ENCODE peak calls at places on chromosomes 16 and 17, in eight cellular contexts. F is Jurkat, Clone E6-1; J is left colon; R is adrenal gland; T is CD8-positive, alpha-beta memory T cell; W is effector memory CD4-positive, alpha-beta T cell; S is pons; X is stomach. I is an unnamed sample.

GRCh38 chr16:57301126-57301817 is 16.8 kb upstream of the PLLP start:
- DNase-seq in F (no peak), T (no peak), W (no peak), X (no peak), S (no peak), R (no peak), J (no peak), I (peak; percentile 63)

GRCh38 chr17:76376318-76377133 is 7.9 kb upstream of the SPHK1 start:
- DNase-seq in J (no peak), X (no peak), T (no peak), R (no peak), S (no peak), F (no peak), W (no peak), I (no peak)

GRCh38 chr17:5893741-5894140 is 176.4 kb upstream of the WSCD1 start:
- DNase-seq in R (no peak), W (no peak), X (no peak), S (peak; percentile 65), F (no peak), J (no peak), T (no peak), I (no peak)

GRCh38 chr16:29645699-29646187 is 17.3 kb upstream of the SPN start:
- DNase-seq in T (no peak), F (peak; percentile 56), W (no peak), X (no peak), J (no peak), R (no peak), S (no peak), I (no peak)

GRCh38 chr16:84284168-84284722 is 10.4 kb upstream of the WFDC1 start:
- DNase-seq in R (peak; percentile 65), W (no peak), S (no peak), T (no peak), F (no peak), X (peak; percentile 46), J (peak; percentile 66), I (no peak)

GRCh38 chr16:50627419-50627818 is 53.7 kb downstream of the SNX20 start:
- DNase-seq in F (peak; percentile 12), S (no peak), W (peak; percentile 16), T (peak; percentile 9), X (peak; percentile 35), R (no peak), J (peak; percentile 45), I (no peak)

GRCh38 chr16:525520-526180 is 1.9 kb upstream of the CAPN15 start:
- DNase-seq in R (peak; percentile 44), T (peak; percentile 17), S (peak; percentile 35), W (no peak), X (no peak), F (peak; percentile 16), J (no peak), I (peak; percentile 30)

GRCh38 chr16:66653581-66654350 is 42.8 kb downstream of the CMTM4 start:
- DNase-seq in X (no peak), W (no peak), T (no peak), F (no peak), R (no peak), S (no peak), J (no peak), I (no peak)

GRCh38 chr17:49633762-49634486 is 44.0 kb downstream of the SPOP start:
- DNase-seq in W (no peak), S (peak; percentile 18), R (no peak), X (no peak), T (no peak), F (no peak), J (no peak), I (no peak)

GRCh38 chr16:51538707-51539604 is 387.9 kb upstream of the SALL1 start:
- DNase-seq in J (no peak), S (peak; percentile 32), T (no peak), X (no peak), F (peak; percentile 49), W (no peak), R (peak; percentile 16), I (no peak)

GRCh38 chr17:82289822-82290541 is 16.5 kb upstream of the CSNK1D start:
- DNase-seq in F (no peak), R (no peak), W (no peak), X (no peak), S (no peak), J (no peak), T (no peak), I (no peak)

GRCh38 chr17:19386276-19386863 is 620 bp downstream of the MFAP4 start:
- DNase-seq in T (no peak), J (no peak), X (peak; percentile 51), S (no peak), R (peak; percentile 86), W (no peak), F (no peak), I (no peak)

GRCh38 chr17:50564916-50565315 is 4.4 kb downstream of the CACNA1G start:
- DNase-seq in T (no peak), F (no peak), W (no peak), S (no peak), X (no peak), J (peak; percentile 54), R (no peak), I (peak; percentile 67)

GRCh38 chr16:1009358-1010150 is 28.0 kb downstream of the SOX8 start:
- DNase-seq in J (no peak), R (no peak), F (no peak), W (no peak), T (no peak), X (no peak), S (no peak), I (no peak)

GRCh38 chr16:67115649-67116048 is 5.9 kb downstream of the PHAF1 start:
- DNase-seq in J (no peak), R (no peak), W (no peak), F (no peak), T (no peak), X (no peak), S (no peak), I (no peak)

GRCh38 chr17:47257651-47258339 is 4.2 kb downstream of the ITGB3 start:
- DNase-seq in S (no peak), J (no peak), T (no peak), X (no peak), F (peak; percentile 32), R (no peak), W (no peak), I (no peak)

GRCh38 chr17:13202835-13203234 is 185.0 kb upstream of the ELAC2 start:
- DNase-seq in J (no peak), R (no peak), T (no peak), X (no peak), F (no peak), S (no peak), W (no peak), I (no peak)

GRCh38 chr16:83586036-83586810 is 221.6 kb upstream of the HSBP1 start:
- DNase-seq in J (no peak), S (no peak), W (no peak), R (no peak), X (no peak), F (no peak), T (no peak), I (no peak)

GRCh38 chr16:82004651-82005490 is 6.4 kb downstream of the SDR42E1 start:
- DNase-seq in F (no peak), J (no peak), W (no peak), X (no peak), R (no peak), T (no peak), S (no peak), I (no peak)

GRCh38 chr17:51857052-51857593 is 301.4 kb downstream of the CA10 start:
- DNase-seq in X (no peak), T (no peak), W (no peak), S (no peak), F (peak; percentile 7), J (no peak), R (no peak), I (no peak)

GRCh38 chr17:44900894-44901293 is 1.6 kb upstream of the EFTUD2 start:
- DNase-seq in F (no peak), W (no peak), S (no peak), R (peak; percentile 87), X (no peak), J (no peak), T (no peak), I (no peak)

GRCh38 chr17:29807520-29808361 is 122.3 kb downstream of the SSH2 start:
- DNase-seq in J (peak; percentile 72), S (peak; percentile 80), T (peak; percentile 55), R (peak; percentile 57), X (peak; percentile 65), W (peak; percentile 51), F (peak; percentile 52), I (peak; percentile 40)

GRCh38 chr17:297758-298157 is 54.8 kb downstream of the RPH3AL start:
- DNase-seq in S (no peak), R (no peak), T (no peak), X (no peak), J (no peak), W (no peak), F (no peak), I (no peak)

GRCh38 chr17:58344047-58344790 is 7.8 kb downstream of the SUPT4H1 start:
- DNase-seq in J (no peak), F (peak; percentile 98), W (peak; percentile 88), S (peak; percentile 30), T (peak; percentile 93), X (peak; percentile 53), R (peak; percentile 36), I (no peak)

GRCh38 chr17:55356440-55357328 is 65.0 kb downstream of the MMD start:
- DNase-seq in X (peak; percentile 76), F (peak; percentile 79), S (peak; percentile 87), T (peak; percentile 20), W (peak; percentile 57), R (peak; percentile 50), J (peak; percentile 77), I (peak; percentile 12)

GRCh38 chr16:22008215-22009142 is 568 bp downstream of the MOSMO start:
- DNase-seq in X (no peak), F (no peak), T (no peak), W (peak; percentile 3), R (peak; percentile 28), J (peak; percentile 41), S (no peak), I (no peak)

GRCh38 chr16:9570521-9570920 is 479.1 kb downstream of the HAPSTR1 start:
- DNase-seq in F (no peak), J (no peak), X (no peak), T (no peak), R (no peak), S (no peak), W (no peak), I (no peak)

GRCh38 chr16:84689126-84689525 is 10.7 kb upstream of the USP10 start:
- DNase-seq in F (no peak), X (no peak), T (no peak), R (no peak), J (no peak), S (no peak), W (no peak), I (no peak)

GRCh38 chr17:12463102-12463501 is 202.6 kb upstream of the MYOCD start:
- DNase-seq in J (no peak), W (no peak), X (no peak), F (no peak), T (no peak), R (no peak), S (no peak), I (no peak)

GRCh38 chr16:15460601-15461000 is 26.2 kb downstream of the BMERB1 start:
- DNase-seq in W (no peak), T (no peak), F (no peak), S (no peak), X (no peak), J (no peak), R (no peak), I (peak; percentile 3)

GRCh38 chr17:73641779-73642580 is 2.3 kb downstream of the SDK2 start:
- DNase-seq in S (no peak), X (peak; percentile 17), W (no peak), F (no peak), J (no peak), T (no peak), R (no peak), I (no peak)

GRCh38 chr16:56294599-56294998 is 103.3 kb downstream of the GNAO1 start:
- DNase-seq in T (no peak), J (no peak), W (no peak), F (no peak), S (no peak), R (no peak), X (no peak), I (no peak)

GRCh38 chr16:73743665-73744496 is 552.7 kb upstream of the PSMD7 start:
- DNase-seq in J (peak; percentile 11), S (no peak), T (no peak), W (no peak), F (peak; percentile 2), X (no peak), R (no peak), I (no peak)

GRCh38 chr17:78671607-78672404 is 94.6 kb upstream of the DNAH17 start:
- DNase-seq in S (no peak), T (no peak), F (no peak), R (peak; percentile 3), X (no peak), W (no peak), J (no peak), I (no peak)

I was measured in occipital lobe.